ENCODE peak calls at places on chromosomes 1 and 21, in four cellular contexts. Y is cardiac muscle cell, V is right atrium auricular region, S is HCEC 1CT. A is an unnamed sample.

GRCh38 chr1:184191181-184191601 is 139.7 kb downstream of the TSEN15 start:
- DNase-seq in S (peak), Y (peak), V (peak), A (peak)

GRCh38 chr1:195327361-195327760 is 1280.9 kb downstream of the KCNT2 start:
- DNase-seq in Y (no peak), S (no peak), V (no peak), A (no peak)

GRCh38 chr1:76269175-76269574 is 194.6 kb downstream of the ST6GALNAC3 start:
- DNase-seq in S (peak), Y (peak), V (no peak), A (no peak)

GRCh38 chr21:46634966-46635323 is 529 bp upstream of the PRMT2 start:
- DNase-seq in S (peak), Y (peak), V (peak), A (no peak)

GRCh38 chr1:203751051-203751450 is 13.9 kb upstream of the LAX1 start:
- DNase-seq in V (no peak), S (peak), Y (peak), A (no peak)

GRCh38 chr1:68116643-68117235 is 66.3 kb upstream of the DIRAS3 start:
- DNase-seq in S (peak), Y (peak), V (no peak), A (no peak)

GRCh38 chr1:119348941-119349340 is 19.6 kb upstream of the HAO2 start:
- DNase-seq in Y (no peak), S (no peak), V (no peak), A (no peak)

GRCh38 chr1:101567582-101568189 is 330.9 kb downstream of the S1PR1 start:
- DNase-seq in S (peak), V (no peak), Y (peak), A (no peak)

GRCh38 chr1:117339866-117340357 is 27.3 kb upstream of the MAN1A2 start:
- DNase-seq in V (no peak), S (peak), Y (peak), A (no peak)

GRCh38 chr1:181089017-181089776 is 697 bp downstream of the IER5 start:
- DNase-seq in S (no peak), V (no peak), Y (no peak), A (no peak)